ENCODE peak calls at places on chromosomes 16 and 17, in five cellular contexts. M, Q, A, L and P are unnamed samples.

GRCh38 chr16:81523387-81524115 is 78.9 kb downstream of the CMIP start:
- DNase-seq in M (no peak), L (no peak), Q (no peak), A (no peak), P (peak)

GRCh38 chr17:61431594-61432311 is 20.5 kb upstream of the TBX4 start:
- DNase-seq in Q (no peak), L (no peak), A (no peak), M (no peak), P (peak)

GRCh38 chr16:2777231-2777902 is at the start of gene ELOB:
- DNase-seq in L (peak), A (peak), Q (peak), M (peak), P (peak)

GRCh38 chr16:24748242-24748641 is 18.8 kb downstream of the TNRC6A start:
- DNase-seq in L (no peak), Q (peak), M (no peak), A (no peak), P (peak)

GRCh38 chr16:85018529-85019236 is 7.3 kb upstream of the ZDHHC7 start:
- DNase-seq in Q (no peak), M (no peak), A (no peak), L (no peak), P (no peak)

GRCh38 chr16:86762035-86762550 is 183.7 kb downstream of the FOXL1 start:
- DNase-seq in M (no peak), A (no peak), Q (no peak), L (no peak), P (no peak)

GRCh38 chr17:45018514-45019176 is 32.8 kb downstream of the DCAKD start:
- DNase-seq in A (peak), M (no peak), L (peak), Q (peak), P (peak)

GRCh38 chr17:53950207-53950857 is 127.6 kb downstream of the KIF2B start:
- DNase-seq in Q (peak), A (peak), L (no peak), M (peak), P (no peak)

GRCh38 chr16:83781-84615 is 6.0 kb downstream of the MPG start:
- DNase-seq in Q (no peak), L (no peak), A (no peak), M (no peak), P (peak)

GRCh38 chr17:28950017-28950751 is 1.1 kb downstream of the PHF12 start:
- DNase-seq in Q (peak), M (peak), L (peak), A (peak), P (peak)

GRCh38 chr16:15948532-15949209 is 745 bp upstream of the ABCC1 start:
- DNase-seq in A (no peak), Q (no peak), M (peak), L (no peak), P (no peak)

GRCh38 chr17:44005865-44006580 is 1.6 kb downstream of the NAGS start:
- DNase-seq in Q (peak), M (peak), L (peak), A (peak), P (peak)

GRCh38 chr16:82037666-82038065 is 2.6 kb downstream of the HSD17B2 start:
- DNase-seq in A (no peak), Q (no peak), L (no peak), M (no peak), P (no peak)

GRCh38 chr17:36705651-36706436 is 104.5 kb downstream of the MRM1 start:
- DNase-seq in Q (peak), A (peak), M (peak), L (peak), P (peak)

GRCh38 chr16:77499373-77500285 is 64.8 kb upstream of the ADAMTS18 start:
- DNase-seq in M (no peak), L (no peak), Q (peak), A (no peak), P (peak)

GRCh38 chr17:29140051-29140582 is 40.1 kb downstream of the MYO18A start:
- DNase-seq in A (peak), M (peak), L (peak), Q (peak), P (peak)

GRCh38 chr17:66633322-66633965 is 201.5 kb upstream of the CACNG5 start:
- DNase-seq in Q (no peak), M (no peak), A (no peak), L (no peak), P (peak)

GRCh38 chr17:62703776-62704380 is 76.4 kb downstream of the MRC2 start:
- DNase-seq in Q (peak), M (peak), L (peak), A (peak), P (peak)

GRCh38 chr16:10609410-10609774 is 29.0 kb upstream of the EMP2 start:
- DNase-seq in Q (no peak), M (no peak), L (no peak), A (no peak), P (peak)

GRCh38 chr17:80017226-80018010 is 18.3 kb downstream of the TBC1D16 start:
- DNase-seq in A (no peak), Q (no peak), L (peak), M (no peak), P (no peak)

GRCh38 chr16:17078950-17079631 is 391.7 kb downstream of the XYLT1 start:
- DNase-seq in M (no peak), Q (no peak), L (peak), A (no peak), P (no peak)

GRCh38 chr16:9126609-9127008 is 35.2 kb downstream of the HAPSTR1 start:
- DNase-seq in M (no peak), Q (no peak), L (no peak), A (no peak), P (no peak)

GRCh38 chr16:2507679-2508064 is 6.1 kb upstream of the ATP6V0C start:
- DNase-seq in M (no peak), A (no peak), Q (no peak), L (no peak), P (no peak)

GRCh38 chr17:17712268-17712924 is 31.1 kb downstream of the RAI1 start:
- DNase-seq in M (no peak), A (no peak), L (no peak), Q (peak), P (peak)

GRCh38 chr17:31197991-31198390 is 99.0 kb downstream of the OMG start:
- DNase-seq in Q (no peak), L (no peak), M (no peak), A (no peak), P (peak)

GRCh38 chr17:39027037-39027436 is 59.8 kb upstream of the FBXO47 start:
- DNase-seq in L (peak), A (peak), M (no peak), Q (peak), P (peak)

GRCh38 chr16:88195021-88195581 is 187.7 kb upstream of the ZNF469 start:
- DNase-seq in Q (peak), A (no peak), L (no peak), M (no peak), P (peak)

GRCh38 chr17:82252511-82253178 is 20.9 kb downstream of the CSNK1D start:
- DNase-seq in A (no peak), Q (no peak), M (no peak), L (no peak), P (no peak)

GRCh38 chr17:63535640-63536039 is 12.5 kb downstream of the KCNH6 start:
- DNase-seq in A (no peak), L (no peak), Q (no peak), M (no peak), P (no peak)

GRCh38 chr17:55458977-55459376 is 37.3 kb upstream of the MMD start:
- DNase-seq in L (no peak), Q (no peak), M (no peak), A (no peak), P (peak)

GRCh38 chr17:10304758-10305300 is 68.0 kb downstream of the MYH13 start:
- DNase-seq in A (no peak), M (no peak), Q (no peak), L (no peak), P (no peak)

GRCh38 chr17:35160354-35161201 is 13.0 kb downstream of the UNC45B start:
- DNase-seq in L (no peak), Q (no peak), M (no peak), A (no peak), P (no peak)

GRCh38 chr17:16415031-16415924 is at the start of gene TRPV2:
- DNase-seq in Q (peak), M (peak), A (peak), L (peak), P (no peak)

GRCh38 chr17:63029520-63029919 is 63.5 kb downstream of the TANC2 start:
- DNase-seq in A (no peak), Q (no peak), L (no peak), M (no peak), P (peak)

GRCh38 chr17:59424331-59424730 is 92.9 kb downstream of the YPEL2 start:
- DNase-seq in L (no peak), Q (no peak), A (no peak), M (peak), P (no peak)

GRCh38 chr16:11796227-11797165 is 562 bp downstream of the ZC3H7A start:
- DNase-seq in A (peak), L (peak), Q (peak), M (peak), P (peak)

GRCh38 chr17:22203208-22203715 is 510.9 kb downstream of the KCNJ18 start:
- DNase-seq in A (no peak), L (no peak), Q (no peak), M (no peak), P (no peak)

GRCh38 chr17:29483503-29483902 is 83.3 kb downstream of the ABHD15 start:
- DNase-seq in M (no peak), Q (no peak), A (no peak), L (no peak), P (no peak)

GRCh38 chr17:29124931-29125270 is 55.3 kb downstream of the MYO18A start:
- DNase-seq in Q (no peak), A (no peak), L (no peak), M (no peak), P (no peak)

GRCh38 chr17:35254107-35254802 is 11.4 kb downstream of the SLFN5 start:
- DNase-seq in A (no peak), L (no peak), M (no peak), Q (peak), P (peak)

DNA sequence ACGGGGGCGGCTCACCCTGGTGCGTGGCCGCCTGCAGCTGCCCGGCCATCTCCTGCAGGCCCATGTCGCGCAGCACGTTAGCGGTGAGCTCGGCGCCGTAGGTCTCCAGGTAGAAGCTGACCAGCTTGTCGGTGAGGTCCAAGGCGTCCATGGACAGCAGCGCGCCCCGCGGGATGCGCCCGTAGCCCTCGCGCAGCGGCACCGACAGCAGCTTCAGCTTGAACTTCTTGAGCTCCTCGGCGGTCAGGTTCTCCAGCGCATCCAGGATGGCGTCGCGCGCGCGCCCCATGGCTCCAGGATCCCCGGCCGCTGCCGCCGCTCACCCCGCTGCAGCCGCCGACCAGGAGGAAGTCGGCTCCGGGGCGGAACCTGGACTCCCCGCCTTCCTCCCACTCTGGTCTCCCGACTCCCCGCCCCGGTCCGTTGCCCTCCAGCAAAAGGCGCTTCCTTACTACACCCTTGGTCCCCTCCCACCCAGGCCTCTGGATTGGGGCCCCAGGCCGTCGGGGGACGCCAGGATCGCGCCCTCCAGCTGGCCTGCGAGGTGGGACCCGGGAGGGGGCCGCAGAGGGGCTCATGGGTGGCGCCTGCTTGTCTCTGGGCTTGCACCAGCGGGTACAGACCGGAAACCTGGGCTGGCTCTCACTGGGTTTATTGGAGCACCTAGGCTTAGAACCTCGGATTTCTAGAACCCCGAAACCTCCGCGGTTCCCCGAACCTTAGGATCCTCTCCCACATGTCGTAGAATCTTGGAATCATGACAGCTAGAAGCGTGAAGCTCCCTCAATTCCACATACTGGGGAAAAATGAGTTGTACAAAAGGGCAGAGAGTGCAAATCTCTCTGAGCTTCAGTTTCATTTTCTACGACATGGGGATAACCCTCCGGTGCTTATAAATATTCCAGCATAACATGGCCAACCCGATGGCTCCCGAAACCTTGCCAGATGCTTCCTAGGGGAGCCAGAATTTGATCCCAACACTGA is at the start of gene PYCARD:
- DNase-seq in A (peak), L (peak), M (peak), Q (peak), P (peak)
- TF ChIP-seq EZH2phosphoT487 in A (peak), L (no peak), M (no peak), Q (no peak), P (no peak)

GRCh38 chr17:19497616-19498015 is 36.0 kb upstream of the SLC47A1 start:
- DNase-seq in L (no peak), Q (no peak), M (no peak), A (no peak), P (peak)

GRCh38 chr17:19501219-19501618 is 32.4 kb upstream of the SLC47A1 start:
- DNase-seq in L (no peak), Q (no peak), A (no peak), M (no peak), P (no peak)

GRCh38 chr17:19507673-19508326 is 25.9 kb upstream of the SLC47A1 start:
- DNase-seq in A (peak), Q (peak), L (peak), M (peak), P (peak)

GRCh38 chr17:19508327-19508867 is 25.3 kb upstream of the SLC47A1 start:
- DNase-seq in L (peak), A (peak), Q (peak), M (no peak), P (no peak)

GRCh38 chr17:19502517-19502916 is 31.1 kb upstream of the SLC47A1 start:
- DNase-seq in A (no peak), L (no peak), Q (no peak), M (no peak), P (no peak)
- TF ChIP-seq EZH2phosphoT487 in A (no peak), L (no peak), Q (no peak), M (no peak), P (no peak)

DNA sequence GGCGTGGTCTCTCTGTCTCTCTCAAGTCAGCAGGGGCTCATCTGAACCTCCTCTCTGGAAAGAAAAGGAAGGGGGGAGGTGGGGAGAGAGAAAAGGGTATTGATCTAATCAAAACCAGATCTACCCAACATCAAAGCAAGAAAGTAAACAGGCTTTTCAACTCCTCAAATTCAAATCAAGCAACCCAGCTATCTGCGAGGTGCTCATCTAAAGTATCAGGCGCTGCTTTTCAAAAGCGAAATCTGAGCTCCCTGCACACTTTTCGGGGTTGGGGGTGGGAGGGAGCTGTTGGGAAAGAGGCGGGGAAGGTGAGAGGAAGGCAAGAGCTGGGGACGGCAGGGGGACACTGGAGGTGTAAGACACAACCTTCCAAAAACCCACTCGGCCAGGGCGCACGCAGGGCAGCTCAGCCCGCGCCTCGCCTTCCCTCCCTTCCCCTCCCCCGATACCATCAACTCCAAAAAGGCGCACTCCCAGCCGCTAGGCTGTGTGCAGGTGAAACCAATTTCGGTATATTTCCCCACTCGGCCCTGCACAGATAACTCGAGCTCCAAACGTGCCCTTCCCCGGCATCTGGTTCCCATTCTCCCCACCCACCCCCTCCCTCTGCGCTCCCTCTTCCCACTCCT is 2.7 kb downstream of the AXIN2 start:
- DNase-seq in M (peak), A (peak), Q (peak), L (peak), P (no peak)
- TF ChIP-seq EZH2phosphoT487 in M (no peak), A (no peak), Q (no peak), L (no peak), P (no peak)

GRCh38 chr16:47506800-47507199 is 45.7 kb downstream of the PHKB start:
- DNase-seq in M (no peak), Q (no peak), A (no peak), L (no peak), P (no peak)
- TF ChIP-seq EZH2phosphoT487 in M (no peak), Q (no peak), A (no peak), L (no peak), P (no peak)

DNA sequence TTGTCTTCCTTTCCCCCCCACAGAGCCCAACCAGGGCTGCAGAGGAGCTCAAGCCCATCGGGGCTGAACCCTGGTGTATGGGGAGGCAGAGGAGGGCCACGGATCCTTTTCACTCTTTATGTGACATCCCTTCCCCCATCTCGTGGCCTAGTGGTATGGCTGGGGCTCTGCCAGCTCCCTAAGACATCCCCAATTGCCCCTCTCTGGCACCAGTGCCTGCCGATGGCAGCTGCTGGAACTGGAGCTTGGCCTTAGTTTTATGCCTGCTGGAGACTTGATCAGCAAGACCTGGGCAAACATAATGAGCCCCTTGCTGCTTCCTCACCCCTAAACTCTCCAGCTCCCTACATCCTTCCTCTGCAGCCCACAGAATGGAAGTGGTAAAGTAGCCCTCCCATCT is 8.0 kb upstream of the TOP2A start:
- DNase-seq in Q (no peak), M (no peak), L (no peak), A (no peak), P (no peak)
- TF ChIP-seq EZH2phosphoT487 in Q (no peak), M (no peak), L (no peak), A (no peak), P (no peak)

DNA sequence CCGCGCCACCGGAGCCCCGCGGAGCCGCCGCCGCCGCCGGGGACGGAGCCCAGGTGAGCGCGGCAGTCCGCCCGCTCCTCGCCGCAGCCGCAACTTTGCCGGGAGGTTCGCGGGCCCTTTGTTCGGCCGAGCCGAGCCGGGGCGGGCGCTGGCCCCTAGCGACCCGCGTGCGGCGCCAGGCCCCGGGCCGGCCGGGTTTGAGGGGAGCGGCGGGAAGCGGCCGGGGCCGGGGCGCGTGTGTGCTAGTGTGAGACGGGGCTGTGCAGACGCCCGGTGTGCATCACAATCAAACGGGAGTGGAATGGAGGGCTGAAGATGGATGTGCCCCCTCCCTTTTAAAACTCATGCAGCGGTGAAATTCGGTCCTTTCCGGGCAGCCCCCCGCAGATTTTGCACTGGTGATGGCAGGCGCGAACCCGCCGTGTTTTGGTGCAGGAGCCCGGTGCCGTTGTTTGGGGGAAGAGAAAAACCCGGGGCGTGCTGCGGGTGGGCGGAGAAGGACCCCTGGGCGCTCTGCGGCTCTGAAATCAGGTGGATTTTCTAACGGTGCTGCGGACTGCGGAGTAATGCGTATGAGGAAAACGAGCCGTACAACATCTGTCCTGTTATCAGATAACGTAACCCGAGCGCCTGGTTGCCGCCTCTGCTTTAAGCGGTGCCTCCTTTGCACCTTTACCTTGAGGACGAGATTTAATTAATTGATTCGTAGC is 868 bp downstream of the TNRC6C start:
- DNase-seq in L (peak), M (peak), A (peak), Q (peak), P (peak)
- TF ChIP-seq EZH2phosphoT487 in L (no peak), M (no peak), A (no peak), Q (no peak), P (no peak)

GRCh38 chr17:806346-807145 is 24.4 kb downstream of the MRM3 start:
- DNase-seq in A (no peak), Q (no peak), L (no peak), M (no peak), P (no peak)
- TF ChIP-seq EZH2phosphoT487 in A (no peak), Q (no peak), L (no peak), M (no peak), P (no peak)

DNA sequence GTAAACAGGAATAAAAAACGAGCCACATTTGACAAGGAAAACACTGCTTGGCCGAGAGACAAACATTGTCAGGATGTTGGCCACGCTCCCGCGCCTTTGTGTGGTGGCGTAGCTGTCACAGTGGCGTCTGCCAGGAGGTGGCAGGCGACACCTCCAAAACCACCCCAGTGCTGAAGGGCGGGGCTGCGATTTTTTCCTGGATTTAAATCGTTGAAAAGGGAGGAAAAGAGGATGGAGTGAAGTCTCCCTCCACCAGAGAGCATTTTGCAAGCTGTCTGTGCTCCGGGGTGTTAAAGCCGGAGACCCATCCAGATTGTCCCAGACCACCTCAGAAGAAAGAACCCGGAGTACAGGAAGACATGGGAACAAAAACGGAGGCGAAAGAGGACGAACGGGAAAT is 12.7 kb downstream of the MRM3 start:
- DNase-seq in M (peak), Q (peak), L (peak), A (peak), P (peak)
- TF ChIP-seq EZH2phosphoT487 in M (no peak), Q (no peak), L (no peak), A (no peak), P (no peak)